ENCODE peak calls at places on chromosomes 4 and X, in five cellular contexts. C is A673, Y is endodermal cell, Z is ascending aorta, M is left ventricle myocardium inferior. R is an unnamed sample.

GRCh38 chr4:122156819-122157218 is 4.7 kb downstream of the BLTP1 start:
- DNase-seq in M (no peak), C (no peak), Z (no peak), Y (no peak), R (no peak)

GRCh38 chr4:181685911-181686310 is 557.3 kb upstream of the TENM3 start:
- DNase-seq in M (no peak), C (no peak), Z (no peak), Y (no peak), R (no peak)

GRCh38 chr4:182258441-182259031 is 15.3 kb downstream of the TENM3 start:
- DNase-seq in Z (no peak), C (no peak), M (no peak), Y (no peak), R (no peak)

GRCh38 chrX:11641368-11641767 is 24.4 kb downstream of the ARHGAP6 start:
- DNase-seq in M (no peak), Z (no peak), C (no peak), Y (no peak), R (no peak)

GRCh38 chrX:53223955-53224859 is 800 bp downstream of the KDM5C start:
- DNase-seq in Z (no peak), Y (no peak), M (no peak), C (no peak), R (no peak)

GRCh38 chr4:82125170-82125862 is 248.5 kb downstream of the HNRNPD start:
- DNase-seq in C (no peak), Z (no peak), M (no peak), Y (no peak), R (no peak)

GRCh38 chr4:175263537-175263936 is 345.4 kb downstream of the ADAM29 start:
- DNase-seq in Y (no peak), Z (no peak), M (no peak), C (no peak), R (no peak)

GRCh38 chr4:40409835-40410234 is 74.7 kb downstream of the CHRNA9 start:
- DNase-seq in Y (no peak), Z (no peak), M (no peak), C (no peak), R (no peak)

GRCh38 chrX:107628662-107629532 is 587 bp downstream of the PRPS1 start:
- DNase-seq in C (peak; percentile 51), Z (no peak), Y (peak; percentile 80), M (peak; percentile 13), R (no peak)

GRCh38 chr4:3830774-3831528 is 64.8 kb downstream of the ADRA2C start:
- DNase-seq in M (no peak), C (no peak), Y (peak; percentile 67), Z (no peak), R (no peak)

GRCh38 chr4:87974856-87975462 is 555 bp upstream of the SPP1 start:
- DNase-seq in Z (no peak), M (no peak), Y (peak; percentile 71), C (no peak), R (no peak)

GRCh38 chrX:77114501-77114900 is 332.7 kb upstream of the FGF16 start:
- DNase-seq in Y (peak; percentile 47), M (no peak), Z (no peak), C (no peak), R (no peak)

GRCh38 chrX:40827331-40827730 is 92.0 kb upstream of the MED14 start:
- DNase-seq in M (no peak), C (no peak), Z (no peak), Y (no peak), R (no peak)

GRCh38 chr4:6885953-6886557 is 23.6 kb upstream of the TBC1D14 start:
- DNase-seq in Y (no peak), C (peak; percentile 75), Z (peak; percentile 50), M (peak; percentile 64), R (no peak)
- TF ChIP-seq CTCF in Y (no peak), C (peak; percentile 60), Z (no peak), M (peak; percentile 47), R (no peak)

DNA sequence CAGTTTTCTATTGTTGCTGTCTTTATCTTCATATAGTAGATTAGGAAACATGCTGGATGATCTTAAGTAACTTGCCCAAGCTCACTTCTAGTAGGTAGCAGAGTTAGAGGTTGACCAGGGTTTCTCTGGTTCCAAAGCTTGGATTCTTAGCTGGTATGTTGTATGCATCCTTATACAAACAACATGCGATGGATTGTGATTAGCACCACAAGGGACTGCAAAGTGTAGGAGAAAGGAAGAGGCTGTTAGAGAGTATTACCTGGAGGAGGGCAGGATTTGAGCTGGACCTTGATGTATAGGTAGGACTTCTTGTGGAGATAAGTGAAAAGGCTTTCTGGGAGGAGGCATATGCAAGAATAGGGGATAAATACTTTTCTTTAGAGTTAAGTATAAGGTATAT is 5.6 kb downstream of the STIM2 start:
- DNase-seq in M (no peak), Z (no peak), Y (no peak), C (no peak), R (no peak)
- H3K4me1 ChIP-seq in M (peaks cover 73% of the 10 kb centered on the region), Z (no peaks in the 10 kb centered on the region), Y (peaks cover 9% of the 10 kb centered on the region), C (peaks cover 86% of the 10 kb centered on the region), R (peaks cover 19% of the 10 kb centered on the region)

GRCh38 chr4:168550071-168550766 is 53.4 kb downstream of the PALLD start:
- DNase-seq in M (no peak), Y (no peak), Z (no peak), C (peak; percentile 60), R (no peak)

GRCh38 chr4:168553714-168554370 is 57.0 kb downstream of the PALLD start:
- DNase-seq in C (no peak), Z (no peak), M (no peak), Y (no peak), R (no peak)

GRCh38 chr4:168551211-168551610 is 54.4 kb downstream of the PALLD start:
- DNase-seq in M (no peak), C (no peak), Y (no peak), Z (no peak), R (no peak)

GRCh38 chr4:168549145-168549544 is 52.3 kb downstream of the PALLD start:
- DNase-seq in Y (no peak), M (no peak), Z (no peak), C (no peak), R (no peak)

DNA sequence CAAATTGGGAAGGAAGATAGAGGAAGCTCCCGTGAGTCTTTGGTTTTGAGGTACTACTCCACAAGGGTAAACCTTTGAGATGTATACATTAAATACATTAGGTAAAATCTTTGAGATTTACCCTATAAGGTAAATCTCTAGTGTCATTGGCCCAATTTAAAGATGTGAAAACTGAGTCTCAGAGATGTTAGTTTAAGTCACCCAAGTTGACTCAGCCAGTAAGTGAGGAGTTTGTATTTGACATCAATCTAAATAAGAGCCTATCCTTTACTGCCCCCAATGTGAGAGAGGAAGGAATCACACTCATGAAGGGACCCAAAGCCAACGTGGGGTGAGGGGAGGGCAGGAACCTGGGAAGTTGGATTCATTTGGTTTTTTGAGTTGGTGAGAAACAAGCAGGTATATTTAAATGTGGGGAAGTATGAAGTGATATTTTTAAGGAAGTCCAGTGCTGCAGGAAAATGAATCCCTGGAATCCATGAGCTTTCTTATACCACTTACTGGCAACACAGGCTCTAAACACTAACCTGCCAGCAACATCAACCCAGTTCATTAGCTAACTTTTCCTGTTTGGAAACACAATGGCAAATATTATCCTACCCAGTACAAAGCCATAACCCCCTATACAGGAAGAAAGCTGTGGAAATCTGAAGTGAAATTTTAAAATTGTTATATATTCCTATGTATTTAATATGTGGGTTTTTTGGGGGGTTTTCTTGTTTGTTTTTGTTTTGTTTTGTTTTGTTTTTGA is 55.3 kb downstream of the PALLD start:
- DNase-seq in Y (no peak), M (no peak), Z (no peak), C (peak; percentile 48), R (no peak)
- TF ChIP-seq CTCF in Y (peak; percentile 58), M (peak; percentile 25), Z (no peak), C (peak; percentile 42), R (no peak)

GRCh38 chr4:61385302-61385701 is 185.2 kb downstream of the ADGRL3 start:
- DNase-seq in M (no peak), Y (peak; percentile 57), C (no peak), Z (no peak), R (no peak)
- H3K4me1 ChIP-seq in M (peaks cover 6% of the 10 kb centered on the region), Y (no peaks in the 10 kb centered on the region), C (no peaks in the 10 kb centered on the region), Z (no peaks in the 10 kb centered on the region), R (no peaks in the 10 kb centered on the region)

DNA sequence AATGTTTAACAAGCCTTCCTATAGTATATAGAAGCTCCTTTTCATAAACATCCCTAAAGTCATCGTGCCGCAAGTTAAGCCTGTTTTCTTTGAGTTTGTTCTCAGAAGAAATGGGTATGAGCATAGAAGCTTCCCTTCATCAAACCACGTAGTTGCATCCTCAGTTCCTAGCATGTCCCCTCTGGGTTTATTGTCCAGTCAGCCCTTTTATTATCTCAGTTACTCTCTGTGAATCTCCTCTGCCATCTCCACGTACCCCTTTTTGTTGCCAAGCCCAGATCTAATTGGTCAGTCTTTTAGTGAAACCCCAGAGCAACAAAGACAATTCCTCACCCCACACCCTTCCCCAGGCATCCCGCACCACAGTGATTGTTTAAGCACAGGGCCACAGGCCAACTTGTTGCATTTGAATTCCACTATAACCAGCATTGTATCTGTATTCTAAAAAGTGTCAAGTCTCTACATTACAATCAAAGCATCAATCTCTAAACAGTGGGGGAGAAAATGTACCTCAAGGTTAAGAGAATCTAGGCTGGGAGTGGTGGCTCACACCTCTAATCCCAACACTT is 12.4 kb upstream of the TRIM2 start:
- DNase-seq in Y (no peak), M (no peak), C (no peak), Z (no peak), R (no peak)
- TF ChIP-seq CTCF in Y (no peak), M (no peak), C (no peak), Z (no peak), R (no peak)

DNA sequence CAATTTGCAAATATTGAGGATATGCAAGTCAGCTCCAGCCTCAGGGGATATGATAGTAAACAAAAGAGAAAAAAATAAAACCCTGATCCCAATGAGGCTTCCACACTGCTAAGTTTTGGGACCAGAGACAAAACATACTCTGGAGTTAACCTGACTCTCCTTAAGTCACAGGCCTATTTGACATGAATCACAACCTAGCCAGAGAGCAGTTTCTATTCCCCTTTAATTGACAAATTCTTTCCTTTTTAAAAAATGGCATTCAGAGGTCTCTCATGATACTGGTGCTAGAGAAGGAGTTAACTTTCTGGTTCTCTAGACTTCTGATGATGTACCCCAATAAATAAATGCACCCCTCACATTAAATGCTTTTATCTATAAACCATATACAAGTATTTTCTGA is 8.8 kb downstream of the ACSL1 start:
- DNase-seq in M (no peak), Z (no peak), C (no peak), Y (no peak), R (no peak)
- H3K4me1 ChIP-seq in M (peaks cover 94% of the 10 kb centered on the region), Z (peaks cover 6% of the 10 kb centered on the region), C (no peaks in the 10 kb centered on the region), Y (peaks cover 40% of the 10 kb centered on the region), R (peaks cover 25% of the 10 kb centered on the region)

GRCh38 chrX:54786972-54787371 is 11.1 kb downstream of the ITIH6 start:
- DNase-seq in M (no peak), Y (peak; percentile 77), Z (no peak), C (peak; percentile 2), R (no peak)

GRCh38 chrX:54788446-54788845 is 9.6 kb downstream of the ITIH6 start:
- DNase-seq in Z (no peak), C (no peak), Y (no peak), M (no peak), R (no peak)

DNA sequence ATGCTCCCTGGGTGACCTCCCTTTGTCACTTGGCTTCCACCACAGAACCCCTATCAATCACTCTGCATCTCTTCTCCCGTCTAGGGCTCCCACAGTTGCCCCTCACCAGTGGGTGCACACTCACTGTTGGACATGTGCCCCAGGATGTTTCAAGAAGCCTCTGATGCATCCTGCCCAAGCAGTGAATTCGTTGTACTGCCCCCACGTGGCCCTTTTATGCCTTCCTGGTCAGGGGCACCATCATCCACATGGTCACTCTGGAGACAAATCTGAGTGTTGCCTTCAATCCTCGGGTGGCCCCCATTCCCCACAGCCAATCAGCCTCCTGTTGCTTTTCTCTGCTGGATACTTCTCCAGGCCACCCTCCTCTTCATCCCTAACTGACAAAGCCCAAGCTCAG is 12.2 kb downstream of the ITIH6 start:
- DNase-seq in C (peak; percentile 17), M (no peak), Y (peak; percentile 78), Z (no peak), R (no peak)
- TF ChIP-seq CTCF in C (peak; percentile 43), M (peak; percentile 22), Y (peak; percentile 67), Z (no peak), R (no peak)